ENCODE peak calls at places on chromosomes 16 and 17, in nine cellular contexts. One of them, this sample, is unnamed.

GRCh38 chr16:63596716-63597115 is 1525.1 kb downstream of the CDH11 start:
- DNase-seq in RKO: no peak
- DNase-seq in stimulated activated CD8-positive, alpha-beta memory T cell treated with anti-CD3 and anti-CD28 coated beads, Interleukin-7, amount 100 ng/mL, for 1 hour: no peak
- DNase-seq in CD4-positive, alpha-beta T cell: no peak
- DNase-seq in mucosa of gallbladder: no peak
- DNase-seq in NCI-H146: no peak
- DNase-seq in fibroblast of the conjunctiva: no peak
- DNase-seq in iPS-NIHi11: no peak
- DNase-seq in T-helper 2 cell: no peak
- DNase-seq in this sample: no peak

GRCh38 chr16:88963583-88963982 is 13.4 kb downstream of the CBFA2T3 start:
- DNase-seq in fibroblast of the conjunctiva: no peak
- DNase-seq in RKO: no peak
- DNase-seq in mucosa of gallbladder: no peak
- DNase-seq in T-helper 2 cell: no peak
- DNase-seq in stimulated activated CD8-positive, alpha-beta memory T cell treated with anti-CD3 and anti-CD28 coated beads, Interleukin-7, amount 100 ng/mL, for 1 hour: no peak
- DNase-seq in NCI-H146: no peak
- DNase-seq in iPS-NIHi11: no peak
- DNase-seq in CD4-positive, alpha-beta T cell: no peak
- DNase-seq in this sample: no peak

GRCh38 chr17:2995362-2995761 is 68.0 kb downstream of the OR1D5 start:
- DNase-seq in mucosa of gallbladder: no peak
- DNase-seq in fibroblast of the conjunctiva: no peak
- DNase-seq in NCI-H146: no peak
- DNase-seq in stimulated activated CD8-positive, alpha-beta memory T cell treated with anti-CD3 and anti-CD28 coated beads, Interleukin-7, amount 100 ng/mL, for 1 hour: no peak
- DNase-seq in RKO: no peak
- DNase-seq in T-helper 2 cell: no peak
- DNase-seq in CD4-positive, alpha-beta T cell: no peak
- DNase-seq in iPS-NIHi11: no peak
- DNase-seq in this sample: no peak

GRCh38 chr17:81995463-81996231 is 18.2 kb downstream of the ASPSCR1 start:
- DNase-seq in iPS-NIHi11: peak
- DNase-seq in mucosa of gallbladder: no peak
- DNase-seq in RKO: no peak
- DNase-seq in stimulated activated CD8-positive, alpha-beta memory T cell treated with anti-CD3 and anti-CD28 coated beads, Interleukin-7, amount 100 ng/mL, for 1 hour: no peak
- DNase-seq in CD4-positive, alpha-beta T cell: no peak
- DNase-seq in fibroblast of the conjunctiva: no peak
- DNase-seq in T-helper 2 cell: no peak
- DNase-seq in NCI-H146: no peak
- DNase-seq in this sample: no peak

GRCh38 chr17:48723555-48724239 is 712 bp downstream of the PRAC2 start:
- DNase-seq in CD4-positive, alpha-beta T cell: no peak
- DNase-seq in stimulated activated CD8-positive, alpha-beta memory T cell treated with anti-CD3 and anti-CD28 coated beads, Interleukin-7, amount 100 ng/mL, for 1 hour: no peak
- DNase-seq in NCI-H146: no peak
- DNase-seq in T-helper 2 cell: no peak
- DNase-seq in iPS-NIHi11: no peak
- DNase-seq in mucosa of gallbladder: no peak
- DNase-seq in fibroblast of the conjunctiva: no peak
- DNase-seq in RKO: no peak
- DNase-seq in this sample: no peak

GRCh38 chr16:23901178-23902131 is 65.7 kb downstream of the PRKCB start:
- DNase-seq in iPS-NIHi11: no peak
- DNase-seq in CD4-positive, alpha-beta T cell: no peak
- DNase-seq in RKO: no peak
- DNase-seq in fibroblast of the conjunctiva: no peak
- DNase-seq in NCI-H146: no peak
- DNase-seq in mucosa of gallbladder: no peak
- DNase-seq in T-helper 2 cell: no peak
- DNase-seq in stimulated activated CD8-positive, alpha-beta memory T cell treated with anti-CD3 and anti-CD28 coated beads, Interleukin-7, amount 100 ng/mL, for 1 hour: no peak
- DNase-seq in this sample: no peak

GRCh38 chr17:3712811-3713463 is 10.8 kb upstream of the HASPIN start:
- DNase-seq in RKO: no peak
- DNase-seq in NCI-H146: no peak
- DNase-seq in stimulated activated CD8-positive, alpha-beta memory T cell treated with anti-CD3 and anti-CD28 coated beads, Interleukin-7, amount 100 ng/mL, for 1 hour: no peak
- DNase-seq in fibroblast of the conjunctiva: no peak
- DNase-seq in T-helper 2 cell: no peak
- DNase-seq in CD4-positive, alpha-beta T cell: no peak
- DNase-seq in iPS-NIHi11: no peak
- DNase-seq in mucosa of gallbladder: no peak
- DNase-seq in this sample: no peak

GRCh38 chr17:16980813-16981731 is 9.2 kb upstream of the TNFRSF13B start:
- DNase-seq in CD4-positive, alpha-beta T cell: no peak
- DNase-seq in mucosa of gallbladder: no peak
- DNase-seq in T-helper 2 cell: no peak
- DNase-seq in NCI-H146: peak
- DNase-seq in fibroblast of the conjunctiva: no peak
- DNase-seq in stimulated activated CD8-positive, alpha-beta memory T cell treated with anti-CD3 and anti-CD28 coated beads, Interleukin-7, amount 100 ng/mL, for 1 hour: no peak
- DNase-seq in RKO: no peak
- DNase-seq in iPS-NIHi11: no peak
- DNase-seq in this sample: peak

GRCh38 chr16:35516971-35517370 is 2057.6 kb downstream of the TP53TG3F start:
- DNase-seq in iPS-NIHi11: no peak
- DNase-seq in NCI-H146: no peak
- DNase-seq in fibroblast of the conjunctiva: no peak
- DNase-seq in T-helper 2 cell: no peak
- DNase-seq in RKO: no peak
- DNase-seq in stimulated activated CD8-positive, alpha-beta memory T cell treated with anti-CD3 and anti-CD28 coated beads, Interleukin-7, amount 100 ng/mL, for 1 hour: no peak
- DNase-seq in CD4-positive, alpha-beta T cell: no peak
- DNase-seq in mucosa of gallbladder: no peak
- DNase-seq in this sample: no peak

GRCh38 chr17:12536472-12536871 is 129.2 kb upstream of the MYOCD start:
- DNase-seq in CD4-positive, alpha-beta T cell: no peak
- DNase-seq in stimulated activated CD8-positive, alpha-beta memory T cell treated with anti-CD3 and anti-CD28 coated beads, Interleukin-7, amount 100 ng/mL, for 1 hour: no peak
- DNase-seq in iPS-NIHi11: no peak
- DNase-seq in T-helper 2 cell: no peak
- DNase-seq in fibroblast of the conjunctiva: no peak
- DNase-seq in mucosa of gallbladder: no peak
- DNase-seq in NCI-H146: no peak
- DNase-seq in RKO: no peak
- DNase-seq in this sample: peak

This sample was measured in bronchial epithelial cell.